ENCODE peak calls at places on chromosomes 4 and X, in five cellular contexts. X, Z, G, N and W are unnamed samples.

GRCh38 chr4:183146478-183146877 is 47.4 kb downstream of the WWC2 start:
- DNase-seq in X (peak), G (no peak), N (no peak), Z (no peak), W (no peak)

GRCh38 chrX:75623535-75623934 is 100.7 kb upstream of the ZDHHC15 start:
- DNase-seq in X (no peak), Z (no peak), N (no peak), G (no peak), W (peak)

GRCh38 chr4:188109157-188109755 is at the start of gene TRIML2:
- DNase-seq in G (no peak), X (no peak), Z (no peak), N (no peak), W (no peak)

GRCh38 chr4:52051213-52051614 is at the start of gene SPATA18:
- DNase-seq in N (peak), Z (no peak), X (no peak), G (no peak), W (peak)

GRCh38 chrX:71867680-71868079 is 43.0 kb upstream of the NHSL2 start:
- DNase-seq in G (no peak), X (no peak), N (no peak), Z (no peak), W (no peak)

GRCh38 chr4:3355266-3355748 is 62.5 kb downstream of the RGS12 start:
- DNase-seq in G (no peak), Z (no peak), N (no peak), X (no peak), W (no peak)

GRCh38 chrX:100410083-100410590 is at the start of gene PCDH19:
- DNase-seq in N (peak), G (peak), Z (no peak), X (peak), W (peak)

GRCh38 chr4:19386786-19387185 is 864.9 kb upstream of the SLIT2 start:
- DNase-seq in N (no peak), Z (no peak), X (no peak), G (no peak), W (no peak)

GRCh38 chr4:5863461-5864113 is 29.3 kb downstream of the CRMP1 start:
- DNase-seq in Z (peak), N (no peak), G (peak), X (no peak), W (peak)

GRCh38 chr4:138666366-138666765 is 349.2 kb upstream of the NOCT start:
- DNase-seq in Z (no peak), G (peak), N (no peak), X (no peak), W (no peak)

GRCh38 chrX:138886769-138887168 is 175.3 kb upstream of the FGF13 start:
- DNase-seq in X (no peak), Z (no peak), G (no peak), N (no peak), W (peak)

GRCh38 chr4:85498068-85498733 is 23.3 kb downstream of the ARHGAP24 start:
- DNase-seq in G (no peak), N (no peak), X (no peak), Z (no peak), W (no peak)

GRCh38 chrX:14776901-14777300 is 96.0 kb downstream of the FANCB start:
- DNase-seq in G (no peak), N (no peak), X (no peak), Z (no peak), W (no peak)

GRCh38 chrX:37314526-37314925 is 34.6 kb upstream of the PRRG1 start:
- DNase-seq in Z (no peak), X (no peak), G (no peak), N (no peak), W (no peak)

GRCh38 chr4:7941111-7942018 is 1.7 kb upstream of the AFAP1 start:
- DNase-seq in N (no peak), G (no peak), X (no peak), Z (no peak), W (no peak)

GRCh38 chr4:76059750-76060149 is 14.8 kb upstream of the ART3 start:
- DNase-seq in Z (no peak), X (no peak), G (no peak), N (no peak), W (no peak)